ENCODE peak calls at places on chromosomes 12 and 14, in ten cellular contexts. One of them, this sample, is unnamed.

GRCh38 chr14:100439781-100440180 is 116.6 kb downstream of the SLC25A47 start:
- DNase-seq in CD4-positive, CD25-positive, alpha-beta regulatory T cell: no peak
- DNase-seq in endothelial cell: no peak
- DNase-seq in NCI-H2029: no peak
- DNase-seq in activated T-helper 1 cell treated with Interleukin-2 at 50 U/mL for 16 hours: no peak
- DNase-seq in iPS-NIHi11: no peak
- DNase-seq in astrocyte of the cerebellum: no peak
- DNase-seq in psoas muscle: no peak
- DNase-seq in activated T-helper 2 cell treated with anti-CD3 and anti-CD28 coated beads, Interferon-gamma antibody, Interleukin-2, Interleukin-4, amounts not matched to agents 10 μg/mL and 5 μg/mL and 100 μg/mL, durations not matched to agents 14 hours and 24 hours and 36 hours: no peak
- DNase-seq in uterus: peak; percentile 76
- DNase-seq in this sample: no peak

GRCh38 chr14:55731881-55732498 is 152.0 kb downstream of the KTN1 start:
- DNase-seq in CD4-positive, CD25-positive, alpha-beta regulatory T cell: peak; percentile 59
- DNase-seq in endothelial cell: peak; percentile 59
- DNase-seq in NCI-H2029: peak; percentile 20
- DNase-seq in activated T-helper 1 cell treated with Interleukin-2 at 50 U/mL for 16 hours: peak; percentile 22
- DNase-seq in iPS-NIHi11: no peak
- DNase-seq in astrocyte of the cerebellum: no peak
- DNase-seq in psoas muscle: no peak
- DNase-seq in activated T-helper 2 cell treated with anti-CD3 and anti-CD28 coated beads, Interferon-gamma antibody, Interleukin-2, Interleukin-4, amounts not matched to agents 10 μg/mL and 5 μg/mL and 100 μg/mL, durations not matched to agents 14 hours and 24 hours and 36 hours: peak; percentile 20
- DNase-seq in uterus: no peak
- DNase-seq in this sample: peak; percentile 42

GRCh38 chr12:53467880-53468279 is 16.0 kb downstream of the PCBP2 start:
- DNase-seq in CD4-positive, CD25-positive, alpha-beta regulatory T cell: no peak
- DNase-seq in endothelial cell: no peak
- DNase-seq in NCI-H2029: no peak
- DNase-seq in activated T-helper 1 cell treated with Interleukin-2 at 50 U/mL for 16 hours: no peak
- DNase-seq in iPS-NIHi11: no peak
- DNase-seq in astrocyte of the cerebellum: no peak
- DNase-seq in psoas muscle: no peak
- DNase-seq in activated T-helper 2 cell treated with anti-CD3 and anti-CD28 coated beads, Interferon-gamma antibody, Interleukin-2, Interleukin-4, amounts not matched to agents 10 μg/mL and 5 μg/mL and 100 μg/mL, durations not matched to agents 14 hours and 24 hours and 36 hours: no peak
- DNase-seq in uterus: no peak
- DNase-seq in this sample: no peak

GRCh38 chr14:60233251-60233650 is 15.8 kb upstream of the PPM1A start:
- DNase-seq in CD4-positive, CD25-positive, alpha-beta regulatory T cell: no peak
- DNase-seq in endothelial cell: no peak
- DNase-seq in NCI-H2029: no peak
- DNase-seq in activated T-helper 1 cell treated with Interleukin-2 at 50 U/mL for 16 hours: no peak
- DNase-seq in iPS-NIHi11: no peak
- DNase-seq in astrocyte of the cerebellum: no peak
- DNase-seq in psoas muscle: no peak
- DNase-seq in activated T-helper 2 cell treated with anti-CD3 and anti-CD28 coated beads, Interferon-gamma antibody, Interleukin-2, Interleukin-4, amounts not matched to agents 10 μg/mL and 5 μg/mL and 100 μg/mL, durations not matched to agents 14 hours and 24 hours and 36 hours: no peak
- DNase-seq in uterus: no peak
- DNase-seq in this sample: no peak

GRCh38 chr14:58787601-58788000 is 149.8 kb downstream of the DACT1 start:
- DNase-seq in CD4-positive, CD25-positive, alpha-beta regulatory T cell: no peak
- DNase-seq in endothelial cell: no peak
- DNase-seq in NCI-H2029: no peak
- DNase-seq in activated T-helper 1 cell treated with Interleukin-2 at 50 U/mL for 16 hours: no peak
- DNase-seq in iPS-NIHi11: no peak
- DNase-seq in astrocyte of the cerebellum: no peak
- DNase-seq in psoas muscle: no peak
- DNase-seq in activated T-helper 2 cell treated with anti-CD3 and anti-CD28 coated beads, Interferon-gamma antibody, Interleukin-2, Interleukin-4, amounts not matched to agents 10 μg/mL and 5 μg/mL and 100 μg/mL, durations not matched to agents 14 hours and 24 hours and 36 hours: no peak
- DNase-seq in uterus: no peak
- DNase-seq in this sample: no peak

GRCh38 chr14:62283837-62284236 is 521.6 kb downstream of the SNAPC1 start:
- DNase-seq in CD4-positive, CD25-positive, alpha-beta regulatory T cell: no peak
- DNase-seq in endothelial cell: no peak
- DNase-seq in NCI-H2029: no peak
- DNase-seq in activated T-helper 1 cell treated with Interleukin-2 at 50 U/mL for 16 hours: no peak
- DNase-seq in iPS-NIHi11: no peak
- DNase-seq in astrocyte of the cerebellum: no peak
- DNase-seq in psoas muscle: no peak
- DNase-seq in activated T-helper 2 cell treated with anti-CD3 and anti-CD28 coated beads, Interferon-gamma antibody, Interleukin-2, Interleukin-4, amounts not matched to agents 10 μg/mL and 5 μg/mL and 100 μg/mL, durations not matched to agents 14 hours and 24 hours and 36 hours: no peak
- DNase-seq in uterus: no peak
- DNase-seq in this sample: no peak

GRCh38 chr12:128871516-128871892 is 18.2 kb downstream of the GLT1D1 start:
- DNase-seq in CD4-positive, CD25-positive, alpha-beta regulatory T cell: no peak
- DNase-seq in endothelial cell: no peak
- DNase-seq in NCI-H2029: no peak
- DNase-seq in activated T-helper 1 cell treated with Interleukin-2 at 50 U/mL for 16 hours: no peak
- DNase-seq in iPS-NIHi11: no peak
- DNase-seq in astrocyte of the cerebellum: no peak
- DNase-seq in psoas muscle: no peak
- DNase-seq in activated T-helper 2 cell treated with anti-CD3 and anti-CD28 coated beads, Interferon-gamma antibody, Interleukin-2, Interleukin-4, amounts not matched to agents 10 μg/mL and 5 μg/mL and 100 μg/mL, durations not matched to agents 14 hours and 24 hours and 36 hours: no peak
- DNase-seq in uterus: no peak
- DNase-seq in this sample: no peak

GRCh38 chr14:55721353-55721752 is 141.3 kb downstream of the KTN1 start:
- DNase-seq in CD4-positive, CD25-positive, alpha-beta regulatory T cell: no peak
- DNase-seq in endothelial cell: no peak
- DNase-seq in NCI-H2029: peak; percentile 48
- DNase-seq in activated T-helper 1 cell treated with Interleukin-2 at 50 U/mL for 16 hours: no peak
- DNase-seq in iPS-NIHi11: no peak
- DNase-seq in astrocyte of the cerebellum: peak; percentile 94
- DNase-seq in psoas muscle: no peak
- DNase-seq in activated T-helper 2 cell treated with anti-CD3 and anti-CD28 coated beads, Interferon-gamma antibody, Interleukin-2, Interleukin-4, amounts not matched to agents 10 μg/mL and 5 μg/mL and 100 μg/mL, durations not matched to agents 14 hours and 24 hours and 36 hours: no peak
- DNase-seq in uterus: no peak
- DNase-seq in this sample: no peak

GRCh38 chr12:59650594-59651229 is 54.9 kb downstream of the SLC16A7 start:
- DNase-seq in CD4-positive, CD25-positive, alpha-beta regulatory T cell: no peak
- DNase-seq in endothelial cell: no peak
- DNase-seq in NCI-H2029: peak; percentile 28
- DNase-seq in activated T-helper 1 cell treated with Interleukin-2 at 50 U/mL for 16 hours: no peak
- DNase-seq in iPS-NIHi11: no peak
- DNase-seq in astrocyte of the cerebellum: peak; percentile 18
- DNase-seq in psoas muscle: no peak
- DNase-seq in activated T-helper 2 cell treated with anti-CD3 and anti-CD28 coated beads, Interferon-gamma antibody, Interleukin-2, Interleukin-4, amounts not matched to agents 10 μg/mL and 5 μg/mL and 100 μg/mL, durations not matched to agents 14 hours and 24 hours and 36 hours: no peak
- DNase-seq in uterus: no peak
- DNase-seq in this sample: no peak

GRCh38 chr12:63995512-63995911 is 151.0 kb downstream of the SRGAP1 start:
- DNase-seq in CD4-positive, CD25-positive, alpha-beta regulatory T cell: no peak
- DNase-seq in endothelial cell: no peak
- DNase-seq in NCI-H2029: peak; percentile 31
- DNase-seq in activated T-helper 1 cell treated with Interleukin-2 at 50 U/mL for 16 hours: no peak
- DNase-seq in iPS-NIHi11: no peak
- DNase-seq in astrocyte of the cerebellum: no peak
- DNase-seq in psoas muscle: no peak
- DNase-seq in activated T-helper 2 cell treated with anti-CD3 and anti-CD28 coated beads, Interferon-gamma antibody, Interleukin-2, Interleukin-4, amounts not matched to agents 10 μg/mL and 5 μg/mL and 100 μg/mL, durations not matched to agents 14 hours and 24 hours and 36 hours: no peak
- DNase-seq in uterus: no peak
- DNase-seq in this sample: no peak

GRCh38 chr14:22084393-22085281 is 411.0 kb upstream of the OR4E1 start:
- DNase-seq in CD4-positive, CD25-positive, alpha-beta regulatory T cell: peak; percentile 73
- DNase-seq in endothelial cell: peak; percentile 15
- DNase-seq in NCI-H2029: peak; percentile 27
- DNase-seq in activated T-helper 1 cell treated with Interleukin-2 at 50 U/mL for 16 hours: no peak
- DNase-seq in iPS-NIHi11: peak; percentile 35
- DNase-seq in astrocyte of the cerebellum: peak; percentile 57
- DNase-seq in psoas muscle: no peak
- DNase-seq in activated T-helper 2 cell treated with anti-CD3 and anti-CD28 coated beads, Interferon-gamma antibody, Interleukin-2, Interleukin-4, amounts not matched to agents 10 μg/mL and 5 μg/mL and 100 μg/mL, durations not matched to agents 14 hours and 24 hours and 36 hours: no peak
- DNase-seq in uterus: no peak
- DNase-seq in this sample: no peak

GRCh38 chr12:93302331-93303229 is 75.1 kb upstream of the NUDT4 start:
- DNase-seq in CD4-positive, CD25-positive, alpha-beta regulatory T cell: no peak
- DNase-seq in endothelial cell: no peak
- DNase-seq in NCI-H2029: no peak
- DNase-seq in activated T-helper 1 cell treated with Interleukin-2 at 50 U/mL for 16 hours: no peak
- DNase-seq in iPS-NIHi11: no peak
- DNase-seq in astrocyte of the cerebellum: peak; percentile 90
- DNase-seq in psoas muscle: no peak
- DNase-seq in activated T-helper 2 cell treated with anti-CD3 and anti-CD28 coated beads, Interferon-gamma antibody, Interleukin-2, Interleukin-4, amounts not matched to agents 10 μg/mL and 5 μg/mL and 100 μg/mL, durations not matched to agents 14 hours and 24 hours and 36 hours: no peak
- DNase-seq in uterus: no peak
- DNase-seq in this sample: no peak

GRCh38 chr14:99505089-99505488 is 23.9 kb downstream of the CCNK start:
- DNase-seq in CD4-positive, CD25-positive, alpha-beta regulatory T cell: no peak
- DNase-seq in endothelial cell: no peak
- DNase-seq in NCI-H2029: no peak
- DNase-seq in activated T-helper 1 cell treated with Interleukin-2 at 50 U/mL for 16 hours: no peak
- DNase-seq in iPS-NIHi11: no peak
- DNase-seq in astrocyte of the cerebellum: no peak
- DNase-seq in psoas muscle: no peak
- DNase-seq in activated T-helper 2 cell treated with anti-CD3 and anti-CD28 coated beads, Interferon-gamma antibody, Interleukin-2, Interleukin-4, amounts not matched to agents 10 μg/mL and 5 μg/mL and 100 μg/mL, durations not matched to agents 14 hours and 24 hours and 36 hours: no peak
- DNase-seq in uterus: no peak
- DNase-seq in this sample: no peak

GRCh38 chr12:67025543-67026114 is 243.5 kb upstream of the CAND1 start:
- DNase-seq in CD4-positive, CD25-positive, alpha-beta regulatory T cell: peak; percentile 29
- DNase-seq in endothelial cell: peak; percentile 73
- DNase-seq in NCI-H2029: peak; percentile 51
- DNase-seq in activated T-helper 1 cell treated with Interleukin-2 at 50 U/mL for 16 hours: no peak
- DNase-seq in iPS-NIHi11: peak; percentile 83
- DNase-seq in astrocyte of the cerebellum: no peak
- DNase-seq in psoas muscle: no peak
- DNase-seq in activated T-helper 2 cell treated with anti-CD3 and anti-CD28 coated beads, Interferon-gamma antibody, Interleukin-2, Interleukin-4, amounts not matched to agents 10 μg/mL and 5 μg/mL and 100 μg/mL, durations not matched to agents 14 hours and 24 hours and 36 hours: no peak
- DNase-seq in uterus: no peak
- DNase-seq in this sample: peak; percentile 37

GRCh38 chr12:74598819-74599218 is 61.2 kb downstream of the ATXN7L3B start:
- DNase-seq in CD4-positive, CD25-positive, alpha-beta regulatory T cell: no peak
- DNase-seq in endothelial cell: no peak
- DNase-seq in NCI-H2029: no peak
- DNase-seq in activated T-helper 1 cell treated with Interleukin-2 at 50 U/mL for 16 hours: no peak
- DNase-seq in iPS-NIHi11: no peak
- DNase-seq in astrocyte of the cerebellum: no peak
- DNase-seq in psoas muscle: no peak
- DNase-seq in activated T-helper 2 cell treated with anti-CD3 and anti-CD28 coated beads, Interferon-gamma antibody, Interleukin-2, Interleukin-4, amounts not matched to agents 10 μg/mL and 5 μg/mL and 100 μg/mL, durations not matched to agents 14 hours and 24 hours and 36 hours: no peak
- DNase-seq in uterus: no peak
- DNase-seq in this sample: no peak

GRCh38 chr12:25469861-25470260 is 83.2 kb downstream of the LMNTD1 start:
- DNase-seq in CD4-positive, CD25-positive, alpha-beta regulatory T cell: no peak
- DNase-seq in endothelial cell: no peak
- DNase-seq in NCI-H2029: no peak
- DNase-seq in activated T-helper 1 cell treated with Interleukin-2 at 50 U/mL for 16 hours: no peak
- DNase-seq in iPS-NIHi11: no peak
- DNase-seq in astrocyte of the cerebellum: no peak
- DNase-seq in psoas muscle: no peak
- DNase-seq in activated T-helper 2 cell treated with anti-CD3 and anti-CD28 coated beads, Interferon-gamma antibody, Interleukin-2, Interleukin-4, amounts not matched to agents 10 μg/mL and 5 μg/mL and 100 μg/mL, durations not matched to agents 14 hours and 24 hours and 36 hours: no peak
- DNase-seq in uterus: no peak
- DNase-seq in this sample: no peak

GRCh38 chr14:89481167-89481566 is 64.1 kb upstream of the FOXN3 start:
- DNase-seq in CD4-positive, CD25-positive, alpha-beta regulatory T cell: no peak
- DNase-seq in endothelial cell: no peak
- DNase-seq in NCI-H2029: no peak
- DNase-seq in activated T-helper 1 cell treated with Interleukin-2 at 50 U/mL for 16 hours: no peak
- DNase-seq in iPS-NIHi11: no peak
- DNase-seq in astrocyte of the cerebellum: no peak
- DNase-seq in psoas muscle: peak; percentile 86
- DNase-seq in activated T-helper 2 cell treated with anti-CD3 and anti-CD28 coated beads, Interferon-gamma antibody, Interleukin-2, Interleukin-4, amounts not matched to agents 10 μg/mL and 5 μg/mL and 100 μg/mL, durations not matched to agents 14 hours and 24 hours and 36 hours: no peak
- DNase-seq in uterus: no peak
- DNase-seq in this sample: no peak

GRCh38 chr12:48765753-48766162 is 23.1 kb downstream of the ADCY6 start:
- DNase-seq in CD4-positive, CD25-positive, alpha-beta regulatory T cell: peak; percentile 33
- DNase-seq in endothelial cell: no peak
- DNase-seq in NCI-H2029: no peak
- DNase-seq in activated T-helper 1 cell treated with Interleukin-2 at 50 U/mL for 16 hours: no peak
- DNase-seq in iPS-NIHi11: no peak
- DNase-seq in astrocyte of the cerebellum: no peak
- DNase-seq in psoas muscle: no peak
- DNase-seq in activated T-helper 2 cell treated with anti-CD3 and anti-CD28 coated beads, Interferon-gamma antibody, Interleukin-2, Interleukin-4, amounts not matched to agents 10 μg/mL and 5 μg/mL and 100 μg/mL, durations not matched to agents 14 hours and 24 hours and 36 hours: peak; percentile 20
- DNase-seq in uterus: peak; percentile 41
- DNase-seq in this sample: no peak

GRCh38 chr12:66550626-66551025 is 128.2 kb downstream of the GRIP1 start:
- DNase-seq in CD4-positive, CD25-positive, alpha-beta regulatory T cell: no peak
- DNase-seq in endothelial cell: no peak
- DNase-seq in NCI-H2029: no peak
- DNase-seq in activated T-helper 1 cell treated with Interleukin-2 at 50 U/mL for 16 hours: no peak
- DNase-seq in iPS-NIHi11: no peak
- DNase-seq in astrocyte of the cerebellum: no peak
- DNase-seq in psoas muscle: no peak
- DNase-seq in activated T-helper 2 cell treated with anti-CD3 and anti-CD28 coated beads, Interferon-gamma antibody, Interleukin-2, Interleukin-4, amounts not matched to agents 10 μg/mL and 5 μg/mL and 100 μg/mL, durations not matched to agents 14 hours and 24 hours and 36 hours: no peak
- DNase-seq in uterus: no peak
- DNase-seq in this sample: no peak

GRCh38 chr12:124327362-124328043 is 32.6 kb downstream of the RFLNA start:
- DNase-seq in CD4-positive, CD25-positive, alpha-beta regulatory T cell: no peak
- DNase-seq in endothelial cell: no peak
- DNase-seq in NCI-H2029: no peak
- DNase-seq in activated T-helper 1 cell treated with Interleukin-2 at 50 U/mL for 16 hours: no peak
- DNase-seq in iPS-NIHi11: no peak
- DNase-seq in astrocyte of the cerebellum: no peak
- DNase-seq in psoas muscle: peak; percentile 81
- DNase-seq in activated T-helper 2 cell treated with anti-CD3 and anti-CD28 coated beads, Interferon-gamma antibody, Interleukin-2, Interleukin-4, amounts not matched to agents 10 μg/mL and 5 μg/mL and 100 μg/mL, durations not matched to agents 14 hours and 24 hours and 36 hours: no peak
- DNase-seq in uterus: no peak
- DNase-seq in this sample: no peak

GRCh38 chr14:103194256-103195045 is 71.2 kb downstream of the TNFAIP2 start:
- DNase-seq in CD4-positive, CD25-positive, alpha-beta regulatory T cell: no peak
- DNase-seq in endothelial cell: no peak
- DNase-seq in NCI-H2029: no peak
- DNase-seq in activated T-helper 1 cell treated with Interleukin-2 at 50 U/mL for 16 hours: no peak
- DNase-seq in iPS-NIHi11: no peak
- DNase-seq in astrocyte of the cerebellum: peak; percentile 13
- DNase-seq in psoas muscle: no peak
- DNase-seq in activated T-helper 2 cell treated with anti-CD3 and anti-CD28 coated beads, Interferon-gamma antibody, Interleukin-2, Interleukin-4, amounts not matched to agents 10 μg/mL and 5 μg/mL and 100 μg/mL, durations not matched to agents 14 hours and 24 hours and 36 hours: no peak
- DNase-seq in uterus: no peak
- DNase-seq in this sample: no peak

GRCh38 chr12:6061661-6062060 is 62.8 kb downstream of the VWF start:
- DNase-seq in CD4-positive, CD25-positive, alpha-beta regulatory T cell: no peak
- DNase-seq in endothelial cell: no peak
- DNase-seq in NCI-H2029: no peak
- DNase-seq in activated T-helper 1 cell treated with Interleukin-2 at 50 U/mL for 16 hours: no peak
- DNase-seq in iPS-NIHi11: no peak
- DNase-seq in astrocyte of the cerebellum: no peak
- DNase-seq in psoas muscle: no peak
- DNase-seq in activated T-helper 2 cell treated with anti-CD3 and anti-CD28 coated beads, Interferon-gamma antibody, Interleukin-2, Interleukin-4, amounts not matched to agents 10 μg/mL and 5 μg/mL and 100 μg/mL, durations not matched to agents 14 hours and 24 hours and 36 hours: no peak
- DNase-seq in uterus: no peak
- DNase-seq in this sample: no peak

GRCh38 chr14:29738056-29738455 is 189.6 kb downstream of the PRKD1 start:
- DNase-seq in CD4-positive, CD25-positive, alpha-beta regulatory T cell: no peak
- DNase-seq in endothelial cell: no peak
- DNase-seq in NCI-H2029: no peak
- DNase-seq in activated T-helper 1 cell treated with Interleukin-2 at 50 U/mL for 16 hours: no peak
- DNase-seq in iPS-NIHi11: no peak
- DNase-seq in astrocyte of the cerebellum: no peak
- DNase-seq in psoas muscle: no peak
- DNase-seq in activated T-helper 2 cell treated with anti-CD3 and anti-CD28 coated beads, Interferon-gamma antibody, Interleukin-2, Interleukin-4, amounts not matched to agents 10 μg/mL and 5 μg/mL and 100 μg/mL, durations not matched to agents 14 hours and 24 hours and 36 hours: no peak
- DNase-seq in uterus: no peak
- DNase-seq in this sample: no peak

GRCh38 chr14:77040309-77040994 is 11.9 kb upstream of the IRF2BPL start:
- DNase-seq in CD4-positive, CD25-positive, alpha-beta regulatory T cell: peak; percentile 92
- DNase-seq in endothelial cell: peak; percentile 75
- DNase-seq in NCI-H2029: peak; percentile 94
- DNase-seq in activated T-helper 1 cell treated with Interleukin-2 at 50 U/mL for 16 hours: peak; percentile 96
- DNase-seq in iPS-NIHi11: peak; percentile 64
- DNase-seq in astrocyte of the cerebellum: peak; percentile 95
- DNase-seq in psoas muscle: peak; percentile 99
- DNase-seq in activated T-helper 2 cell treated with anti-CD3 and anti-CD28 coated beads, Interferon-gamma antibody, Interleukin-2, Interleukin-4, amounts not matched to agents 10 μg/mL and 5 μg/mL and 100 μg/mL, durations not matched to agents 14 hours and 24 hours and 36 hours: peak; percentile 87
- DNase-seq in uterus: peak; percentile 99
- DNase-seq in this sample: peak; percentile 100

GRCh38 chr12:55743131-55743921 is 404 bp downstream of the GDF11 start:
- DNase-seq in CD4-positive, CD25-positive, alpha-beta regulatory T cell: peak; percentile 71
- DNase-seq in endothelial cell: peak; percentile 67
- DNase-seq in NCI-H2029: peak; percentile 60
- DNase-seq in activated T-helper 1 cell treated with Interleukin-2 at 50 U/mL for 16 hours: peak; percentile 48
- DNase-seq in iPS-NIHi11: peak; percentile 76
- DNase-seq in astrocyte of the cerebellum: no peak
- DNase-seq in psoas muscle: peak; percentile 79
- DNase-seq in activated T-helper 2 cell treated with anti-CD3 and anti-CD28 coated beads, Interferon-gamma antibody, Interleukin-2, Interleukin-4, amounts not matched to agents 10 μg/mL and 5 μg/mL and 100 μg/mL, durations not matched to agents 14 hours and 24 hours and 36 hours: peak; percentile 49
- DNase-seq in uterus: peak; percentile 64
- DNase-seq in this sample: peak; percentile 50

GRCh38 chr12:49609875-49610154 is 4.4 kb upstream of the FAM186B start:
- DNase-seq in CD4-positive, CD25-positive, alpha-beta regulatory T cell: no peak
- DNase-seq in endothelial cell: no peak
- DNase-seq in NCI-H2029: no peak
- DNase-seq in activated T-helper 1 cell treated with Interleukin-2 at 50 U/mL for 16 hours: no peak
- DNase-seq in iPS-NIHi11: no peak
- DNase-seq in astrocyte of the cerebellum: no peak
- DNase-seq in psoas muscle: no peak
- DNase-seq in activated T-helper 2 cell treated with anti-CD3 and anti-CD28 coated beads, Interferon-gamma antibody, Interleukin-2, Interleukin-4, amounts not matched to agents 10 μg/mL and 5 μg/mL and 100 μg/mL, durations not matched to agents 14 hours and 24 hours and 36 hours: no peak
- DNase-seq in uterus: no peak
- DNase-seq in this sample: no peak

GRCh38 chr12:96120359-96121100 is 73.6 kb upstream of the ELK3 start:
- DNase-seq in CD4-positive, CD25-positive, alpha-beta regulatory T cell: no peak
- DNase-seq in endothelial cell: no peak
- DNase-seq in NCI-H2029: no peak
- DNase-seq in activated T-helper 1 cell treated with Interleukin-2 at 50 U/mL for 16 hours: no peak
- DNase-seq in iPS-NIHi11: peak; percentile 53
- DNase-seq in astrocyte of the cerebellum: no peak
- DNase-seq in psoas muscle: no peak
- DNase-seq in activated T-helper 2 cell treated with anti-CD3 and anti-CD28 coated beads, Interferon-gamma antibody, Interleukin-2, Interleukin-4, amounts not matched to agents 10 μg/mL and 5 μg/mL and 100 μg/mL, durations not matched to agents 14 hours and 24 hours and 36 hours: no peak
- DNase-seq in uterus: no peak
- DNase-seq in this sample: no peak

GRCh38 chr12:132813443-132813842 is 15.2 kb downstream of the GOLGA3 start:
- DNase-seq in CD4-positive, CD25-positive, alpha-beta regulatory T cell: no peak
- DNase-seq in endothelial cell: no peak
- DNase-seq in NCI-H2029: no peak
- DNase-seq in activated T-helper 1 cell treated with Interleukin-2 at 50 U/mL for 16 hours: no peak
- DNase-seq in iPS-NIHi11: no peak
- DNase-seq in astrocyte of the cerebellum: no peak
- DNase-seq in psoas muscle: no peak
- DNase-seq in activated T-helper 2 cell treated with anti-CD3 and anti-CD28 coated beads, Interferon-gamma antibody, Interleukin-2, Interleukin-4, amounts not matched to agents 10 μg/mL and 5 μg/mL and 100 μg/mL, durations not matched to agents 14 hours and 24 hours and 36 hours: no peak
- DNase-seq in uterus: no peak
- DNase-seq in this sample: no peak